ENCODE peak calls at places on chromosomes 3 and 15, in four cellular contexts. One of them, this sample, is unnamed.

GRCh38 chr3:48927928-48928327 is 9.3 kb downstream of the ARIH2 start:
- DNase-seq in tibial nerve: no peak
- DNase-seq in neuronal stem cell: no peak
- DNase-seq in endothelial cell of umbilical vein: no peak
- DNase-seq in this sample: no peak

GRCh38 chr3:130341882-130342281 is 3.6 kb upstream of the COL6A5 start:
- DNase-seq in tibial nerve: no peak
- DNase-seq in neuronal stem cell: no peak
- DNase-seq in endothelial cell of umbilical vein: no peak
- DNase-seq in this sample: no peak

GRCh38 chr3:124695369-124695768 is 34.9 kb upstream of the UMPS start:
- DNase-seq in tibial nerve: no peak
- DNase-seq in neuronal stem cell: no peak
- DNase-seq in endothelial cell of umbilical vein: no peak
- DNase-seq in this sample: no peak

GRCh38 chr3:13515786-13516783 is 32.8 kb upstream of the FBLN2 start:
- DNase-seq in tibial nerve: no peak
- DNase-seq in neuronal stem cell: no peak
- DNase-seq in endothelial cell of umbilical vein: no peak
- DNase-seq in this sample: no peak

GRCh38 chr3:35864871-35865270 is 225.5 kb downstream of the ARPP21 start:
- DNase-seq in tibial nerve: no peak
- DNase-seq in neuronal stem cell: no peak
- DNase-seq in endothelial cell of umbilical vein: no peak
- DNase-seq in this sample: no peak

GRCh38 chr15:99845009-99845408 is 111.8 kb upstream of the LYSMD4 start:
- DNase-seq in tibial nerve: no peak
- DNase-seq in neuronal stem cell: no peak
- DNase-seq in endothelial cell of umbilical vein: no peak
- DNase-seq in this sample: no peak

GRCh38 chr15:45401665-45402161 is 23.4 kb upstream of the GATM start:
- DNase-seq in tibial nerve: no peak
- DNase-seq in neuronal stem cell: no peak
- DNase-seq in endothelial cell of umbilical vein: no peak
- DNase-seq in this sample: no peak

GRCh38 chr3:88203537-88204143 is 53.9 kb downstream of the C3orf38 start:
- DNase-seq in tibial nerve: peak; percentile 68
- DNase-seq in neuronal stem cell: peak; percentile 63
- DNase-seq in endothelial cell of umbilical vein: peak; percentile 72
- DNase-seq in this sample: peak; percentile 49

GRCh38 chr15:75674366-75674765 is 26.7 kb downstream of the SNX33 start:
- DNase-seq in tibial nerve: no peak
- DNase-seq in neuronal stem cell: no peak
- DNase-seq in endothelial cell of umbilical vein: no peak
- DNase-seq in this sample: no peak

GRCh38 chr3:55252921-55253320 is 234.2 kb downstream of the WNT5A start:
- DNase-seq in tibial nerve: no peak
- DNase-seq in neuronal stem cell: no peak
- DNase-seq in endothelial cell of umbilical vein: no peak
- DNase-seq in this sample: no peak

GRCh38 chr3:78721771-78722543 is 1045.8 kb downstream of the ROBO1 start:
- DNase-seq in tibial nerve: no peak
- DNase-seq in neuronal stem cell: no peak
- DNase-seq in endothelial cell of umbilical vein: no peak
- DNase-seq in this sample: no peak

GRCh38 chr15:52113246-52113645 is 671 bp upstream of the BCL2L10 start:
- DNase-seq in tibial nerve: no peak
- DNase-seq in neuronal stem cell: no peak
- DNase-seq in endothelial cell of umbilical vein: no peak
- DNase-seq in this sample: no peak

GRCh38 chr3:29488922-29489321 is 208.1 kb downstream of the RBMS3 start:
- DNase-seq in tibial nerve: no peak
- DNase-seq in neuronal stem cell: no peak
- DNase-seq in endothelial cell of umbilical vein: no peak
- DNase-seq in this sample: no peak

GRCh38 chr3:129383292-129383860 is 45.1 kb downstream of the EFCAB12 start:
- DNase-seq in tibial nerve: no peak
- DNase-seq in neuronal stem cell: peak; percentile 55
- DNase-seq in endothelial cell of umbilical vein: peak; percentile 71
- DNase-seq in this sample: peak; percentile 66

GRCh38 chr3:4290272-4290893 is 12.8 kb upstream of the SETMAR start:
- DNase-seq in tibial nerve: peak; percentile 18
- DNase-seq in neuronal stem cell: peak; percentile 50
- DNase-seq in endothelial cell of umbilical vein: peak; percentile 58
- DNase-seq in this sample: peak; percentile 4

GRCh38 chr3:172102883-172103310 is 63.5 kb downstream of the FNDC3B start:
- DNase-seq in tibial nerve: no peak
- DNase-seq in neuronal stem cell: no peak
- DNase-seq in endothelial cell of umbilical vein: no peak
- DNase-seq in this sample: no peak

GRCh38 chr3:16512435-16513140 is 911 bp downstream of the RFTN1 start:
- DNase-seq in tibial nerve: peak; percentile 41
- DNase-seq in neuronal stem cell: no peak
- DNase-seq in endothelial cell of umbilical vein: peak; percentile 35
- DNase-seq in this sample: peak; percentile 55

GRCh38 chr15:79661411-79661810 is 229.3 kb downstream of the MINAR1 start:
- DNase-seq in tibial nerve: no peak
- DNase-seq in neuronal stem cell: no peak
- DNase-seq in endothelial cell of umbilical vein: no peak
- DNase-seq in this sample: no peak

GRCh38 chr3:162165346-162165745 is 668.7 kb downstream of the OTOL1 start:
- DNase-seq in tibial nerve: no peak
- DNase-seq in neuronal stem cell: no peak
- DNase-seq in endothelial cell of umbilical vein: no peak
- DNase-seq in this sample: no peak

GRCh38 chr3:25957026-25957425 is 167.1 kb downstream of the OXSM start:
- DNase-seq in tibial nerve: no peak
- DNase-seq in neuronal stem cell: no peak
- DNase-seq in endothelial cell of umbilical vein: no peak
- DNase-seq in this sample: no peak

GRCh38 chr3:39718674-39719595 is 90.5 kb upstream of the MYRIP start:
- DNase-seq in tibial nerve: no peak
- DNase-seq in neuronal stem cell: no peak
- DNase-seq in endothelial cell of umbilical vein: peak; percentile 38
- DNase-seq in this sample: no peak

GRCh38 chr15:45254405-45255293 is 2.6 kb downstream of the SLC28A2 start:
- DNase-seq in tibial nerve: no peak
- DNase-seq in neuronal stem cell: no peak
- DNase-seq in endothelial cell of umbilical vein: no peak
- DNase-seq in this sample: no peak

GRCh38 chr3:143436231-143436930 is 316.8 kb downstream of the CHST2 start:
- DNase-seq in tibial nerve: no peak
- DNase-seq in neuronal stem cell: no peak
- DNase-seq in endothelial cell of umbilical vein: no peak
- DNase-seq in this sample: no peak

GRCh38 chr3:189688296-189688695 is 57.1 kb downstream of the TP63 start:
- DNase-seq in tibial nerve: no peak
- DNase-seq in neuronal stem cell: no peak
- DNase-seq in endothelial cell of umbilical vein: no peak
- DNase-seq in this sample: no peak

GRCh38 chr3:128458746-128459450 is 7.8 kb downstream of the DNAJB8 start:
- DNase-seq in tibial nerve: no peak
- DNase-seq in neuronal stem cell: no peak
- DNase-seq in endothelial cell of umbilical vein: no peak
- DNase-seq in this sample: no peak

GRCh38 chr3:195856410-195857084 is 44.8 kb upstream of the MUC4 start:
- DNase-seq in tibial nerve: no peak
- DNase-seq in neuronal stem cell: no peak
- DNase-seq in endothelial cell of umbilical vein: no peak
- DNase-seq in this sample: peak; percentile 38

GRCh38 chr3:155282416-155283091 is 10.9 kb downstream of the STRIT1 start:
- DNase-seq in tibial nerve: no peak
- DNase-seq in neuronal stem cell: no peak
- DNase-seq in endothelial cell of umbilical vein: no peak
- DNase-seq in this sample: no peak

GRCh38 chr15:74598126-74598842 is 17.4 kb upstream of the CLK3 start:
- DNase-seq in tibial nerve: peak; percentile 92
- DNase-seq in neuronal stem cell: peak; percentile 69
- DNase-seq in endothelial cell of umbilical vein: peak; percentile 92
- DNase-seq in this sample: peak; percentile 78

GRCh38 chr3:168472811-168473210 is 377.1 kb upstream of the GOLIM4 start:
- DNase-seq in tibial nerve: no peak
- DNase-seq in neuronal stem cell: no peak
- DNase-seq in endothelial cell of umbilical vein: no peak
- DNase-seq in this sample: no peak

GRCh38 chr3:11604139-11604895 is 39.4 kb downstream of the VGLL4 start:
- DNase-seq in tibial nerve: no peak
- DNase-seq in neuronal stem cell: no peak
- DNase-seq in endothelial cell of umbilical vein: no peak
- DNase-seq in this sample: no peak

GRCh38 chr3:102512734-102513518 is 78.1 kb downstream of the ZPLD1 start:
- DNase-seq in tibial nerve: no peak
- DNase-seq in neuronal stem cell: no peak
- DNase-seq in endothelial cell of umbilical vein: no peak
- DNase-seq in this sample: no peak

GRCh38 chr3:13452490-13453335 is 27.4 kb upstream of the HDAC11 start:
- DNase-seq in tibial nerve: no peak
- DNase-seq in neuronal stem cell: no peak
- DNase-seq in endothelial cell of umbilical vein: peak; percentile 61
- DNase-seq in this sample: no peak

GRCh38 chr15:85474700-85475316 is 94.4 kb downstream of the AKAP13 start:
- DNase-seq in tibial nerve: no peak
- DNase-seq in neuronal stem cell: no peak
- DNase-seq in endothelial cell of umbilical vein: no peak
- DNase-seq in this sample: no peak

GRCh38 chr15:85477730-85478129 is 97.3 kb downstream of the AKAP13 start:
- DNase-seq in tibial nerve: no peak
- DNase-seq in neuronal stem cell: no peak
- DNase-seq in endothelial cell of umbilical vein: peak; percentile 55
- DNase-seq in this sample: no peak

GRCh38 chr15:85475317-85475701 is 94.9 kb downstream of the AKAP13 start:
- DNase-seq in tibial nerve: no peak
- DNase-seq in neuronal stem cell: no peak
- DNase-seq in endothelial cell of umbilical vein: peak; percentile 63
- DNase-seq in this sample: no peak

GRCh38 chr15:85477061-85477460 is 96.7 kb downstream of the AKAP13 start:
- DNase-seq in tibial nerve: no peak
- DNase-seq in neuronal stem cell: no peak
- DNase-seq in endothelial cell of umbilical vein: no peak
- DNase-seq in this sample: no peak

DNA sequence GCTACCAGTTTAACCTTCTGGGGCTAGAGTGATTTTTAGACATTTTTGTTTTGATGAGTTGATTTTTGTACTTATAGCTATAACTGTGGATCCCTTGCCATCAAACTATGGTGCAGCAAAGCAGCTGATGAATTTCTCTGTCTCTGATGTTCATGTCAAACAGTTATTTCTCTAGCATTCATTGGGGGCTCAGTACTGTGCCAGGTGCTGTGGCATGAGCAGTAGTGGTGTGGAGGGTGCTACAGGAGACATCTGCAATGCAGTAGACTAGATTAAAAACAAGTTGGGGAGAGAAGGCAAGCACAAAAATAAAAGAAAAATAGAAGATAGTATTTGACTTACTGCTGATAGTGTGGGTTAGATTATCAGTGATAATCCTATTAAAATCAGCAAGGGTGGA is 95.3 kb downstream of the AKAP13 start:
- DNase-seq in tibial nerve: no peak
- DNase-seq in neuronal stem cell: no peak
- DNase-seq in endothelial cell of umbilical vein: no peak
- DNase-seq in this sample: no peak
- H3K4me1 ChIP-seq in tibial nerve: no peaks in the 10 kb centered on the region
- H3K4me1 ChIP-seq in neuronal stem cell: peaks cover 29% of the 10 kb centered on the region
- H3K4me1 ChIP-seq in endothelial cell of umbilical vein: peaks cover 40% of the 10 kb centered on the region
- H3K4me1 ChIP-seq in this sample: peaks cover 21% of the 10 kb centered on the region

DNA sequence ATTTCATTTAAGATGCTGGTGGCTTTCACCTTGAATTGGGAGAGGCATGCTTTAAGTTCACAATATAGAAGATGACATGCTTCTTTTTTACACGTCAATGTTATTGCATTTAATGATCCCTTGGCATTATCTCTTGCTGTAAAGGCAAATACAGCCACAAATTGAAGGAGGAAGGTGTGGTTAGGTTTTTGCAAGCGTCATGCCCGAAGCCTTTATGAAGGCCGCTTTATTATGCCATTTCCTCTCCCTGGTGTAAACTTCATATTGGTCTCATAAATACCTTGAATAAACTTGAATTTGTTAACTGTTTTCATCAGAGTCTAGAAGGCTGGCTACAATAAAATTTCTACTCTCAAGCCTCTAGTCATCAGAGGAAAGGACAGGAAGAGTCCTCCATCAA is 212.7 kb downstream of the PDZRN3 start:
- DNase-seq in tibial nerve: no peak
- DNase-seq in neuronal stem cell: no peak
- DNase-seq in endothelial cell of umbilical vein: no peak
- DNase-seq in this sample: no peak
- H3K27me3 ChIP-seq in tibial nerve: no peaks in the 10 kb centered on the region
- H3K27me3 ChIP-seq in neuronal stem cell: no peaks in the 10 kb centered on the region
- H3K27me3 ChIP-seq in endothelial cell of umbilical vein: no peaks in the 10 kb centered on the region
- H3K27me3 ChIP-seq in this sample: no peaks in the 10 kb centered on the region

GRCh38 chr15:90101130-90101968 is 919 bp downstream of the IDH2 start:
- DNase-seq in tibial nerve: no peak
- DNase-seq in neuronal stem cell: peak; percentile 65
- DNase-seq in endothelial cell of umbilical vein: peak; percentile 48
- DNase-seq in this sample: peak; percentile 19

GRCh38 chr15:90099868-90100854 is 2.1 kb downstream of the IDH2 start:
- DNase-seq in tibial nerve: peak; percentile 46
- DNase-seq in neuronal stem cell: no peak
- DNase-seq in endothelial cell of umbilical vein: no peak
- DNase-seq in this sample: no peak

GRCh38 chr15:90101969-90102890 is at the start of gene IDH2:
- DNase-seq in tibial nerve: peak; percentile 50
- DNase-seq in neuronal stem cell: peak; percentile 85
- DNase-seq in endothelial cell of umbilical vein: peak; percentile 87
- DNase-seq in this sample: peak; percentile 79

GRCh38 chr15:90097475-90097874 is 4.8 kb downstream of the IDH2 start:
- DNase-seq in tibial nerve: no peak
- DNase-seq in neuronal stem cell: no peak
- DNase-seq in endothelial cell of umbilical vein: no peak
- DNase-seq in this sample: peak; percentile 79

GRCh38 chr15:90099072-90099867 is 3.0 kb downstream of the IDH2 start:
- DNase-seq in tibial nerve: no peak
- DNase-seq in neuronal stem cell: no peak
- DNase-seq in endothelial cell of umbilical vein: no peak
- DNase-seq in this sample: peak; percentile 28
- H3K4me1 ChIP-seq in tibial nerve: no peaks in the 10 kb centered on the region
- H3K4me1 ChIP-seq in neuronal stem cell: peaks cover 16% of the 10 kb centered on the region
- H3K4me1 ChIP-seq in endothelial cell of umbilical vein: peaks cover 18% of the 10 kb centered on the region
- H3K4me1 ChIP-seq in this sample: peaks cover 69% of the 10 kb centered on the region

DNA sequence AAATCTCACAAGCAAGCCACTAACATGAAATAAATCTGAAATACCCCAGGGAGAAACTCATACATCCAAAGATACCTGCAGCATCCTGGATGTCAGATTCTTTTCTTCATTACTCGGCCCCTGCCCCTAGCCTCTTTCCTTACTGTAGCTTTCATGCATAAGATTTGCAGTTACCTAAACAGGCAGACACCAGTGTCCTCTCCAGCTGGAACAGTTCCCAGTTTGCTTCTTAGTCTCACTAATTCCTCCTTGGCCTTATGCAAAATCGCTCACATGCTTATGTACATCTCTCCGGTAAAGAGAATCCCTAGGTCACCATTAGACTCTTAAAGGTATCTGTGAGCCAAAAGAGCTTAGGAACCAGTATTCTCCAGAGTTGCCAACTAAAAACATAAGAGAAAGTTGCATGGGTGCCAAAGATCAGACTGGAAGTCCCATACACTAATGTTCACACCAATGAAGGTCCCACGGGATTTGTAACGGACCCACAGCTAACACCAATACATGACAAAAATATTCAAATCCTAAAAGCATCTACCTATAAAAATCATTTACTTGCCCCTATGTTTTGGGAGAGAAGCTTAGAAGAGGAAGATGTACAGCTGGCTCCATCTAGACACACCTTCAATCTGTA is 66.6 kb downstream of the CBLB start:
- DNase-seq in tibial nerve: no peak
- DNase-seq in neuronal stem cell: no peak
- DNase-seq in endothelial cell of umbilical vein: no peak
- DNase-seq in this sample: no peak
- H3K27me3 ChIP-seq in tibial nerve: no peaks in the 10 kb centered on the region
- H3K27me3 ChIP-seq in neuronal stem cell: no peaks in the 10 kb centered on the region
- H3K27me3 ChIP-seq in endothelial cell of umbilical vein: no peaks in the 10 kb centered on the region
- H3K27me3 ChIP-seq in this sample: no peaks in the 10 kb centered on the region

This sample was measured in CD8-positive, alpha-beta memory T cell.